ENCODE peak calls at places on chromosomes 7 and 10, in four cellular contexts. One of them, this sample, is unnamed.
A peak's percentile ranks its signal among the peaks of the same experiment; 100 is the strongest.

GRCh38 chr10:34295142-34295548 is 520.0 kb downstream of the PARD3 start:
- DNase-seq in GM06990: no peak
- DNase-seq in heart right ventricle: no peak
- DNase-seq in brain microvascular endothelial cell: no peak
- DNase-seq in this sample: no peak

GRCh38 chr7:132817844-132818427 is 241.7 kb upstream of the PLXNA4 start:
- DNase-seq in GM06990: no peak
- DNase-seq in heart right ventricle: no peak
- DNase-seq in brain microvascular endothelial cell: no peak
- DNase-seq in this sample: no peak

GRCh38 chr10:116952729-116953128 is 52.3 kb downstream of the SHTN1 start:
- DNase-seq in GM06990: no peak
- DNase-seq in heart right ventricle: no peak
- DNase-seq in brain microvascular endothelial cell: no peak
- DNase-seq in this sample: no peak

GRCh38 chr10:79458483-79458882 is 13.1 kb upstream of the ZCCHC24 start:
- DNase-seq in GM06990: no peak
- DNase-seq in heart right ventricle: no peak
- DNase-seq in brain microvascular endothelial cell: no peak
- DNase-seq in this sample: no peak

GRCh38 chr7:92754756-92755581 is 81.4 kb downstream of the CDK6 start:
- DNase-seq in GM06990: no peak
- DNase-seq in heart right ventricle: no peak
- DNase-seq in brain microvascular endothelial cell: no peak
- DNase-seq in this sample: no peak

GRCh38 chr7:66306243-66306642 is 101.1 kb downstream of the TPST1 start:
- DNase-seq in GM06990: no peak
- DNase-seq in heart right ventricle: no peak
- DNase-seq in brain microvascular endothelial cell: no peak
- DNase-seq in this sample: no peak

GRCh38 chr10:77290528-77291155 is 347.0 kb downstream of the KCNMA1 start:
- DNase-seq in GM06990: no peak
- DNase-seq in heart right ventricle: no peak
- DNase-seq in brain microvascular endothelial cell: peak; percentile 97
- DNase-seq in this sample: no peak

GRCh38 chr7:2928613-2929311 is 84.7 kb upstream of the GNA12 start:
- DNase-seq in GM06990: no peak
- DNase-seq in heart right ventricle: no peak
- DNase-seq in brain microvascular endothelial cell: no peak
- DNase-seq in this sample: no peak

GRCh38 chr7:155228894-155229293 is 68.8 kb upstream of the INSIG1 start:
- DNase-seq in GM06990: no peak
- DNase-seq in heart right ventricle: no peak
- DNase-seq in brain microvascular endothelial cell: no peak
- DNase-seq in this sample: peak; percentile 82

GRCh38 chr7:30231271-30231670 is 53.1 kb upstream of the ZNRF2 start:
- DNase-seq in GM06990: no peak
- DNase-seq in heart right ventricle: no peak
- DNase-seq in brain microvascular endothelial cell: no peak
- DNase-seq in this sample: no peak

GRCh38 chr7:144842377-144842851 is 6.6 kb upstream of the TPK1 start:
- DNase-seq in GM06990: no peak
- DNase-seq in heart right ventricle: no peak
- DNase-seq in brain microvascular endothelial cell: no peak
- DNase-seq in this sample: no peak

GRCh38 chr10:47277352-47278151 is 22.4 kb upstream of the GDF10 start:
- DNase-seq in GM06990: no peak
- DNase-seq in heart right ventricle: no peak
- DNase-seq in brain microvascular endothelial cell: no peak
- DNase-seq in this sample: no peak

GRCh38 chr10:102919237-102919959 is 1.3 kb downstream of the CNNM2 start:
- DNase-seq in GM06990: peak; percentile 14
- DNase-seq in heart right ventricle: peak; percentile 17
- DNase-seq in brain microvascular endothelial cell: no peak
- DNase-seq in this sample: no peak

GRCh38 chr7:54827719-54828118 is 68.7 kb upstream of the SEC61G start:
- DNase-seq in GM06990: no peak
- DNase-seq in heart right ventricle: no peak
- DNase-seq in brain microvascular endothelial cell: no peak
- DNase-seq in this sample: no peak

GRCh38 chr10:24465899-24466615 is 257.1 kb downstream of the KIAA1217 start:
- DNase-seq in GM06990: peak; percentile 38
- DNase-seq in heart right ventricle: no peak
- DNase-seq in brain microvascular endothelial cell: peak; percentile 93
- DNase-seq in this sample: no peak

GRCh38 chr10:53153831-53154230 is 381.2 kb upstream of the MBL2 start:
- DNase-seq in GM06990: no peak
- DNase-seq in heart right ventricle: no peak
- DNase-seq in brain microvascular endothelial cell: no peak
- DNase-seq in this sample: no peak

GRCh38 chr7:20153999-20154398 is 63.2 kb downstream of the MACC1 start:
- DNase-seq in GM06990: no peak
- DNase-seq in heart right ventricle: no peak
- DNase-seq in brain microvascular endothelial cell: no peak
- DNase-seq in this sample: no peak

GRCh38 chr7:64602518-64602917 is 39.6 kb upstream of the ZNF680 start:
- DNase-seq in GM06990: no peak
- DNase-seq in heart right ventricle: no peak
- DNase-seq in brain microvascular endothelial cell: peak; percentile 67
- DNase-seq in this sample: no peak

GRCh38 chr7:1160665-1161010 is 642 bp upstream of the ZFAND2A start:
- DNase-seq in GM06990: no peak
- DNase-seq in heart right ventricle: no peak
- DNase-seq in brain microvascular endothelial cell: no peak
- DNase-seq in this sample: no peak

GRCh38 chr7:1158203-1159126 is 1.5 kb downstream of the ZFAND2A start:
- DNase-seq in GM06990: no peak
- DNase-seq in heart right ventricle: no peak
- DNase-seq in brain microvascular endothelial cell: no peak
- DNase-seq in this sample: no peak

GRCh38 chr7:1159933-1160664 is at the start of gene ZFAND2A:
- DNase-seq in GM06990: peak; percentile 99
- DNase-seq in heart right ventricle: peak; percentile 99
- DNase-seq in brain microvascular endothelial cell: peak; percentile 98
- DNase-seq in this sample: peak; percentile 99

GRCh38 chr7:1154172-1154739 is 5.7 kb downstream of the ZFAND2A start:
- DNase-seq in GM06990: no peak
- DNase-seq in heart right ventricle: no peak
- DNase-seq in brain microvascular endothelial cell: no peak
- DNase-seq in this sample: no peak

GRCh38 chr7:1156782-1157535 is 3.0 kb downstream of the ZFAND2A start:
- DNase-seq in GM06990: no peak
- DNase-seq in heart right ventricle: no peak
- DNase-seq in brain microvascular endothelial cell: peak; percentile 60
- DNase-seq in this sample: no peak
- H3K36me3 ChIP-seq in GM06990: peaks cover 32% of the 10 kb centered on the region
- H3K36me3 ChIP-seq in heart right ventricle: peaks cover 57% of the 10 kb centered on the region
- H3K36me3 ChIP-seq in brain microvascular endothelial cell: peaks cover 46% of the 10 kb centered on the region
- H3K36me3 ChIP-seq in this sample: peaks cover 48% of the 10 kb centered on the region

GRCh38 chr10:22324413-22324812 is 3.5 kb downstream of the BMI1 start:
- DNase-seq in GM06990: no peak
- DNase-seq in heart right ventricle: no peak
- DNase-seq in brain microvascular endothelial cell: no peak
- DNase-seq in this sample: no peak

GRCh38 chr10:22321831-22322662 is 1.1 kb downstream of the BMI1 start:
- DNase-seq in GM06990: peak; percentile 51
- DNase-seq in heart right ventricle: peak; percentile 45
- DNase-seq in brain microvascular endothelial cell: no peak
- DNase-seq in this sample: no peak

GRCh38 chr10:22321156-22321711 is 335 bp downstream of the BMI1 start:
- DNase-seq in GM06990: peak; percentile 85
- DNase-seq in heart right ventricle: peak; percentile 77
- DNase-seq in brain microvascular endothelial cell: peak; percentile 60
- DNase-seq in this sample: peak; percentile 44

GRCh38 chr10:22323538-22324305 is 2.8 kb downstream of the BMI1 start:
- DNase-seq in GM06990: no peak
- DNase-seq in heart right ventricle: no peak
- DNase-seq in brain microvascular endothelial cell: no peak
- DNase-seq in this sample: no peak

GRCh38 chr10:22322663-22323160 is 1.8 kb downstream of the BMI1 start:
- DNase-seq in GM06990: no peak
- DNase-seq in heart right ventricle: no peak
- DNase-seq in brain microvascular endothelial cell: no peak
- DNase-seq in this sample: no peak
- H3K27me3 ChIP-seq in GM06990: no peaks in the 10 kb centered on the region
- H3K27me3 ChIP-seq in heart right ventricle: peaks cover 5% of the 10 kb centered on the region
- H3K27me3 ChIP-seq in brain microvascular endothelial cell: peaks cover 11% of the 10 kb centered on the region
- H3K27me3 ChIP-seq in this sample: no peaks in the 10 kb centered on the region

GRCh38 chr7:42932861-42933591 is 850 bp downstream of the MRPL32 start:
- DNase-seq in GM06990: no peak
- DNase-seq in heart right ventricle: no peak
- DNase-seq in brain microvascular endothelial cell: no peak
- DNase-seq in this sample: peak; percentile 20

GRCh38 chr7:42931834-42932651 is at the start of the genes MRPL32 and PSMA2:
- DNase-seq in GM06990: peak; percentile 91
- DNase-seq in heart right ventricle: peak; percentile 91
- DNase-seq in brain microvascular endothelial cell: peak; percentile 98
- DNase-seq in this sample: peak; percentile 96

GRCh38 chr7:42931447-42931833 is 534 bp downstream of the PSMA2 start:
- DNase-seq in GM06990: no peak
- DNase-seq in heart right ventricle: no peak
- DNase-seq in brain microvascular endothelial cell: no peak
- DNase-seq in this sample: no peak

GRCh38 chr7:42939457-42940240 is 7.5 kb downstream of the MRPL32 start:
- DNase-seq in GM06990: no peak
- DNase-seq in heart right ventricle: no peak
- DNase-seq in brain microvascular endothelial cell: no peak
- DNase-seq in this sample: no peak

GRCh38 chr7:42935861-42936260 is 3.7 kb downstream of the MRPL32 start:
- DNase-seq in GM06990: no peak
- DNase-seq in heart right ventricle: no peak
- DNase-seq in brain microvascular endothelial cell: no peak
- DNase-seq in this sample: no peak
- H3K36me3 ChIP-seq in GM06990: peaks cover 4% of the 10 kb centered on the region
- H3K36me3 ChIP-seq in heart right ventricle: peaks cover 58% of the 10 kb centered on the region
- H3K36me3 ChIP-seq in brain microvascular endothelial cell: peaks cover 19% of the 10 kb centered on the region
- H3K36me3 ChIP-seq in this sample: peaks cover 35% of the 10 kb centered on the region

DNA sequence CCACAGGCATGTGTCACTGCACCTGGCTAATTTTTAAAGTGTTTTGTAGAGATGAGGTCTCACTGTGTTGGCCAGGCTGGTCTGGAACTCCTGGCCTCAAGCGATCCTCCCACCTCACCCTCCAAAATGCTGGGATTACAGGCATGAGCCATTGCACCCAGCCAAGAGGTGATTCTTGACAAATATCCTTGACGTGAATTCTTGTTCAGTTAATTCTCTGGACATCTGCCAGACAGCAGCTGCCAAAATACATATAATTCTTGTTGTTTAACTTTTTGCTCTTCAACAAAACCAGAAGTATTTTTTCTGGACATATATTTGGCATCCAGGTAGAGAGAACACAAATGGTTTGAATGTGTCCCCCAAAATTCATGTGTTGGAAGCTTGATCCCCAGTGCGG is 3.2 kb downstream of the ACADSB start:
- DNase-seq in GM06990: no peak
- DNase-seq in heart right ventricle: no peak
- DNase-seq in brain microvascular endothelial cell: no peak
- DNase-seq in this sample: no peak
- H3K27me3 ChIP-seq in GM06990: no peaks in the 10 kb centered on the region
- H3K27me3 ChIP-seq in heart right ventricle: no peaks in the 10 kb centered on the region
- H3K27me3 ChIP-seq in brain microvascular endothelial cell: no peaks in the 10 kb centered on the region
- H3K27me3 ChIP-seq in this sample: no peaks in the 10 kb centered on the region

DNA sequence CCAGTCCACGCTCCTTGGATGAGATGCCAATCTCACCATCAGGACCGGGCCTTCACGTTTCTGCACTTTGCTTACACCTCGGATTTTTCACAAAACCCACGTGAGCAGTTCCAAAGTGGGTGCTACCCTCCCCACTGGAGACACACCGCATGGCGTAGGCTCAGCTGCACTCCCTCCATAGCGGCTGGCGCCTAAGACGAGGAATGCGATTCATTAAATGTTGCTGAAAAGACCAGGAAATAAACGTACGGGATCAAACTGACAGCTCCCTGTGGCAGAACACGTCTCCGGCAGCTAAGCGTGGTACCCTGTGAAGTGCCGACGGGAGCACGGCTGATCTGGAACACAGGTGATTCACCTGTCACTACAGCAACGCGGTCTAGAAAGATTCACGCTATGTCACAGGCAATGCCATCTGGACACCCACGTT is 209.0 kb downstream of the DIP2C start:
- DNase-seq in GM06990: no peak
- DNase-seq in heart right ventricle: no peak
- DNase-seq in brain microvascular endothelial cell: no peak
- DNase-seq in this sample: no peak
- H3K36me3 ChIP-seq in GM06990: no peaks in the 10 kb centered on the region
- H3K36me3 ChIP-seq in heart right ventricle: peaks cover 20% of the 10 kb centered on the region
- H3K36me3 ChIP-seq in brain microvascular endothelial cell: no peaks in the 10 kb centered on the region
- H3K36me3 ChIP-seq in this sample: no peaks in the 10 kb centered on the region

GRCh38 chr7:151807876-151808275 is 69.0 kb downstream of the PRKAG2 start:
- DNase-seq in GM06990: no peak
- DNase-seq in heart right ventricle: no peak
- DNase-seq in brain microvascular endothelial cell: no peak
- DNase-seq in this sample: no peak

GRCh38 chr7:151809864-151810170 is 67.1 kb downstream of the PRKAG2 start:
- DNase-seq in GM06990: no peak
- DNase-seq in heart right ventricle: no peak
- DNase-seq in brain microvascular endothelial cell: no peak
- DNase-seq in this sample: no peak

GRCh38 chr7:151810434-151811232 is 66.3 kb downstream of the PRKAG2 start:
- DNase-seq in GM06990: no peak
- DNase-seq in heart right ventricle: no peak
- DNase-seq in brain microvascular endothelial cell: no peak
- DNase-seq in this sample: no peak

GRCh38 chr7:151808296-151809155 is 68.4 kb downstream of the PRKAG2 start:
- DNase-seq in GM06990: no peak
- DNase-seq in heart right ventricle: no peak
- DNase-seq in brain microvascular endothelial cell: no peak
- DNase-seq in this sample: peak; percentile 54

GRCh38 chr7:151809156-151809863 is 67.6 kb downstream of the PRKAG2 start:
- DNase-seq in GM06990: no peak
- DNase-seq in heart right ventricle: no peak
- DNase-seq in brain microvascular endothelial cell: no peak
- DNase-seq in this sample: no peak
- H3K27me3 ChIP-seq in GM06990: no peaks in the 10 kb centered on the region
- H3K27me3 ChIP-seq in heart right ventricle: no peaks in the 10 kb centered on the region
- H3K27me3 ChIP-seq in brain microvascular endothelial cell: peaks cover 19% of the 10 kb centered on the region
- H3K27me3 ChIP-seq in this sample: no peaks in the 10 kb centered on the region

DNA sequence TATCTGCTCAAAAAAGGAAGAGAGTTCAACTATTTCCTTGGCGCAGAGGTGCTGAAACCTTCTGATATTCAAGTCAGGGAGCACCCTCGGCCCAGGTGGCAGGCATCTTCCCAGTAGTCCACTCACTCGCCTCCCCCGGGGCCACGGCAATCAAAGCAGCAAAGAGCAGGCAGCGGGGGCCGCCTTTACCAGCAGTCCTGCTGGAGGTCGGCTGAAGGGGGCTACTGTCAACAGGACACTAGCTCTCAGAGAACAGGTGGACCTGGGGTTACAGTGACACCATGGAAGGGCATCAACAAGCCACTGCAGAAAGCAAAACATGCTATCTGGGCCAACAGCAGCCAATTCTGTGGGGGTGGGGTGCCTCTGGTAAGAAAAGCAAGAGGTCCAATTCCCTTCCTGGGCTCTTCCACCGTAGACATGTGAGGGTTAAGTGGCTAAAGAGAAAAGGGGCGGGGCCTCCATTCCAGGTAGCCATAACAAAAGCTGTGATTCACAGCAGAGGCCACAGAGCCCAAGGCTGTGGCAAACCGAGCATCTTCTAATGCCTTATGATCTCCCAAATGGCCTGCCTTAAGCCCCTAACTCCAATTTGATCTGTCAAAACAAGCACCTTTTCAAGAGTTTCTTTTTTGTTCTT is 9.4 kb downstream of the FZD9 start:
- DNase-seq in GM06990: no peak
- DNase-seq in heart right ventricle: no peak
- DNase-seq in brain microvascular endothelial cell: no peak
- DNase-seq in this sample: no peak
- H3K36me3 ChIP-seq in GM06990: peaks cover 41% of the 10 kb centered on the region
- H3K36me3 ChIP-seq in heart right ventricle: peaks cover 90% of the 10 kb centered on the region
- H3K36me3 ChIP-seq in brain microvascular endothelial cell: peaks cover 70% of the 10 kb centered on the region
- H3K36me3 ChIP-seq in this sample: peaks cover 88% of the 10 kb centered on the region

This sample was measured in WERI-Rb-1.